ENCODE peak calls at places on chromosome 6, in eight cellular contexts. G is GM23248, M is lung, Q is foreskin keratinocyte, D is NCI-H2081, R is astrocyte of the spinal cord, E is epithelial cell of esophagus, L is transverse colon. V is an unnamed sample.

GRCh38 chr6:74075323-74075722 is 379.3 kb downstream of the CD109 start:
- DNase-seq in G (peak; percentile 86), M (no peak), Q (peak; percentile 55), D (no peak), R (no peak), E (peak; percentile 86), L (no peak), V (peak; percentile 26)

GRCh38 chr6:49553353-49553752 is 2.9 kb downstream of the C6orf141 start:
- DNase-seq in G (peak; percentile 73), M (no peak), Q (peak; percentile 84), D (no peak), R (peak; percentile 42), E (peak; percentile 92), L (no peak), V (peak; percentile 1)

GRCh38 chr6:44044154-44044539 is 83.1 kb downstream of the MRPL14 start:
- DNase-seq in G (no peak), M (no peak), Q (no peak), D (no peak), R (peak; percentile 75), E (no peak), L (no peak), V (peak; percentile 71)

GRCh38 chr6:11323666-11324452 is 91.4 kb upstream of the NEDD9 start:
- DNase-seq in G (no peak), M (peak; percentile 65), Q (no peak), D (no peak), R (no peak), E (no peak), L (no peak), V (no peak)

GRCh38 chr6:137389150-137389664 is 105.0 kb downstream of the OLIG3 start:
- DNase-seq in G (no peak), M (no peak), Q (peak; percentile 44), D (no peak), R (no peak), E (peak; percentile 76), L (peak; percentile 23), V (no peak)

GRCh38 chr6:40996591-40997247 is 42.3 kb downstream of the UNC5CL start:
- DNase-seq in G (no peak), M (no peak), Q (no peak), D (no peak), R (no peak), E (no peak), L (peak; percentile 8), V (peak; percentile 17)

GRCh38 chr6:16762547-16763477 is 1.6 kb upstream of the ATXN1 start:
- DNase-seq in G (peak; percentile 96), M (peak; percentile 77), Q (peak; percentile 82), D (peak; percentile 68), R (peak; percentile 91), E (peak; percentile 93), L (peak; percentile 71), V (peak; percentile 97)

GRCh38 chr6:88650029-88650619 is 313.3 kb downstream of the RNGTT start:
- DNase-seq in G (peak; percentile 82), M (no peak), Q (peak; percentile 23), D (no peak), R (peak; percentile 73), E (no peak), L (no peak), V (peak; percentile 91)

GRCh38 chr6:57267586-57268293 is 45.6 kb upstream of the RAB23 start:
- DNase-seq in G (peak; percentile 98), M (peak; percentile 48), Q (peak; percentile 94), D (peak; percentile 1), R (peak; percentile 99), E (peak; percentile 95), L (peak; percentile 50), V (peak; percentile 99)

GRCh38 chr6:11042750-11043551 is 1.2 kb downstream of the ELOVL2 start:
- DNase-seq in G (no peak), M (no peak), Q (no peak), D (peak; percentile 49), R (peak; percentile 29), E (peak; percentile 6), L (no peak), V (peak; percentile 44)

GRCh38 chr6:36139431-36139830 is 9.1 kb downstream of the MAPK13 start:
- DNase-seq in G (no peak), M (no peak), Q (no peak), D (no peak), R (no peak), E (no peak), L (no peak), V (no peak)

GRCh38 chr6:107870379-107870778 is 46.3 kb upstream of the SCML4 start:
- DNase-seq in G (peak; percentile 47), M (no peak), Q (no peak), D (no peak), R (peak; percentile 29), E (peak; percentile 49), L (no peak), V (peak; percentile 80)

GRCh38 chr6:160333841-160334240 is 14.3 kb upstream of the SLC22A3 start:
- DNase-seq in G (no peak), M (no peak), Q (peak; percentile 21), D (no peak), R (no peak), E (peak; percentile 13), L (no peak), V (no peak)

GRCh38 chr6:162798546-162798945 is 70.8 kb downstream of the PACRG start:
- DNase-seq in G (no peak), M (no peak), Q (no peak), D (no peak), R (no peak), E (peak; percentile 1), L (no peak), V (no peak)

GRCh38 chr6:20202070-20202658 is 10.1 kb downstream of the MBOAT1 start:
- DNase-seq in G (peak; percentile 59), M (no peak), Q (peak; percentile 38), D (no peak), R (peak; percentile 38), E (peak; percentile 81), L (no peak), V (peak; percentile 40)

GRCh38 chr6:84785676-84786075 is 21.3 kb upstream of the TBX18 start:
- DNase-seq in G (peak; percentile 90), M (no peak), Q (no peak), D (no peak), R (peak; percentile 15), E (no peak), L (no peak), V (no peak)

GRCh38 chr6:110547266-110547964 is 71.0 kb upstream of the SLC22A16 start:
- DNase-seq in G (peak; percentile 78), M (no peak), Q (peak; percentile 79), D (no peak), R (peak; percentile 52), E (peak; percentile 61), L (no peak), V (peak; percentile 70)

GRCh38 chr6:37314117-37314802 is 39.5 kb upstream of the RNF8 start:
- DNase-seq in G (no peak), M (no peak), Q (no peak), D (no peak), R (no peak), E (no peak), L (no peak), V (no peak)

GRCh38 chr6:27452496-27452897 is 20.4 kb downstream of the ZNF184 start:
- DNase-seq in G (peak; percentile 14), M (no peak), Q (no peak), D (no peak), R (peak; percentile 23), E (peak; percentile 9), L (no peak), V (peak; percentile 5)

GRCh38 chr6:165653607-165654006 is 9.4 kb downstream of the PDE10A start:
- DNase-seq in G (no peak), M (no peak), Q (no peak), D (no peak), R (no peak), E (no peak), L (no peak), V (no peak)

GRCh38 chr6:53547166-53547814 is 2.4 kb upstream of the GCLC start:
- DNase-seq in G (no peak), M (no peak), Q (no peak), D (no peak), R (no peak), E (no peak), L (no peak), V (no peak)

GRCh38 chr6:109292983-109293586 is 89.2 kb downstream of the CD164 start:
- DNase-seq in G (peak; percentile 23), M (no peak), Q (peak; percentile 10), D (no peak), R (no peak), E (peak; percentile 63), L (no peak), V (no peak)

V was measured in IMR-90.